ENCODE peak calls at places on chromosomes 6 and 20, in seven cellular contexts. One of them, this sample, is unnamed.

GRCh38 chr6:129606664-129607063 is 103.3 kb downstream of the ARHGAP18 start:
- DNase-seq in fibroblast of pulmonary artery: peak
- DNase-seq in neural crest cell: no peak
- DNase-seq in bronchial epithelial cell: no peak
- DNase-seq in suprapubic skin: no peak
- DNase-seq in GM13977: no peak
- DNase-seq in brain microvascular endothelial cell: no peak
- DNase-seq in this sample: no peak

GRCh38 chr6:170473801-170474200 is 79.3 kb downstream of the PSMB1 start:
- DNase-seq in fibroblast of pulmonary artery: no peak
- DNase-seq in neural crest cell: no peak
- DNase-seq in bronchial epithelial cell: no peak
- DNase-seq in suprapubic skin: no peak
- DNase-seq in GM13977: no peak
- DNase-seq in brain microvascular endothelial cell: no peak
- DNase-seq in this sample: no peak

GRCh38 chr6:24273471-24273870 is 84.4 kb downstream of the DCDC2 start:
- DNase-seq in fibroblast of pulmonary artery: no peak
- DNase-seq in neural crest cell: no peak
- DNase-seq in bronchial epithelial cell: peak
- DNase-seq in suprapubic skin: no peak
- DNase-seq in GM13977: no peak
- DNase-seq in brain microvascular endothelial cell: no peak
- DNase-seq in this sample: no peak

GRCh38 chr20:24470031-24470781 is 777 bp downstream of the SYNDIG1 start:
- DNase-seq in fibroblast of pulmonary artery: no peak
- DNase-seq in neural crest cell: peak
- DNase-seq in bronchial epithelial cell: no peak
- DNase-seq in suprapubic skin: no peak
- DNase-seq in GM13977: no peak
- DNase-seq in brain microvascular endothelial cell: no peak
- DNase-seq in this sample: no peak

GRCh38 chr20:64030371-64031134 is 5.4 kb upstream of the C20orf204 start:
- DNase-seq in fibroblast of pulmonary artery: no peak
- DNase-seq in neural crest cell: no peak
- DNase-seq in bronchial epithelial cell: no peak
- DNase-seq in suprapubic skin: no peak
- DNase-seq in GM13977: no peak
- DNase-seq in brain microvascular endothelial cell: no peak
- DNase-seq in this sample: no peak

GRCh38 chr6:106192824-106193223 is 106.7 kb downstream of the PRDM1 start:
- DNase-seq in fibroblast of pulmonary artery: no peak
- DNase-seq in neural crest cell: no peak
- DNase-seq in bronchial epithelial cell: peak
- DNase-seq in suprapubic skin: no peak
- DNase-seq in GM13977: no peak
- DNase-seq in brain microvascular endothelial cell: peak
- DNase-seq in this sample: no peak

GRCh38 chr20:36305602-36306556 is at the start of gene DLGAP4:
- DNase-seq in fibroblast of pulmonary artery: no peak
- DNase-seq in neural crest cell: no peak
- DNase-seq in bronchial epithelial cell: no peak
- DNase-seq in suprapubic skin: no peak
- DNase-seq in GM13977: no peak
- DNase-seq in brain microvascular endothelial cell: no peak
- DNase-seq in this sample: no peak

GRCh38 chr6:106114492-106114891 is 28.4 kb downstream of the PRDM1 start:
- DNase-seq in fibroblast of pulmonary artery: no peak
- DNase-seq in neural crest cell: no peak
- DNase-seq in bronchial epithelial cell: no peak
- DNase-seq in suprapubic skin: no peak
- DNase-seq in GM13977: peak
- DNase-seq in brain microvascular endothelial cell: no peak
- DNase-seq in this sample: no peak

GRCh38 chr6:38063973-38064372 is 244.4 kb downstream of the ZFAND3 start:
- DNase-seq in fibroblast of pulmonary artery: no peak
- DNase-seq in neural crest cell: no peak
- DNase-seq in bronchial epithelial cell: no peak
- DNase-seq in suprapubic skin: no peak
- DNase-seq in GM13977: no peak
- DNase-seq in brain microvascular endothelial cell: no peak
- DNase-seq in this sample: no peak

GRCh38 chr6:98980814-98981213 is 33.1 kb upstream of the FBXL4 start:
- DNase-seq in fibroblast of pulmonary artery: no peak
- DNase-seq in neural crest cell: no peak
- DNase-seq in bronchial epithelial cell: no peak
- DNase-seq in suprapubic skin: no peak
- DNase-seq in GM13977: no peak
- DNase-seq in brain microvascular endothelial cell: no peak
- DNase-seq in this sample: no peak

GRCh38 chr20:38129893-38130609 is 35.0 kb downstream of the TGM2 start:
- DNase-seq in fibroblast of pulmonary artery: no peak
- DNase-seq in neural crest cell: no peak
- DNase-seq in bronchial epithelial cell: no peak
- DNase-seq in suprapubic skin: peak
- DNase-seq in GM13977: no peak
- DNase-seq in brain microvascular endothelial cell: no peak
- DNase-seq in this sample: no peak

GRCh38 chr20:34600892-34601653 is 42.6 kb downstream of the MAP1LC3A start:
- DNase-seq in fibroblast of pulmonary artery: no peak
- DNase-seq in neural crest cell: no peak
- DNase-seq in bronchial epithelial cell: no peak
- DNase-seq in suprapubic skin: no peak
- DNase-seq in GM13977: no peak
- DNase-seq in brain microvascular endothelial cell: no peak
- DNase-seq in this sample: no peak

GRCh38 chr20:39960522-39961420 is 728.3 kb downstream of the MAFB start:
- DNase-seq in fibroblast of pulmonary artery: no peak
- DNase-seq in neural crest cell: no peak
- DNase-seq in bronchial epithelial cell: no peak
- DNase-seq in suprapubic skin: no peak
- DNase-seq in GM13977: no peak
- DNase-seq in brain microvascular endothelial cell: no peak
- DNase-seq in this sample: no peak

GRCh38 chr20:36481380-36482043 is 59.8 kb upstream of the MYL9 start:
- DNase-seq in fibroblast of pulmonary artery: no peak
- DNase-seq in neural crest cell: no peak
- DNase-seq in bronchial epithelial cell: no peak
- DNase-seq in suprapubic skin: no peak
- DNase-seq in GM13977: no peak
- DNase-seq in brain microvascular endothelial cell: no peak
- DNase-seq in this sample: no peak

GRCh38 chr20:43953919-43954617 is 39.4 kb downstream of the TOX2 start:
- DNase-seq in fibroblast of pulmonary artery: no peak
- DNase-seq in neural crest cell: no peak
- DNase-seq in bronchial epithelial cell: no peak
- DNase-seq in suprapubic skin: no peak
- DNase-seq in GM13977: no peak
- DNase-seq in brain microvascular endothelial cell: no peak
- DNase-seq in this sample: no peak
- TF ChIP-seq CTCF in fibroblast of pulmonary artery: no peak
- TF ChIP-seq CTCF in neural crest cell: no peak
- TF ChIP-seq CTCF in bronchial epithelial cell: no peak
- TF ChIP-seq CTCF in suprapubic skin: no peak
- TF ChIP-seq CTCF in GM13977: no peak
- TF ChIP-seq CTCF in brain microvascular endothelial cell: no peak
- TF ChIP-seq CTCF in this sample: no peak

GRCh38 chr6:125952764-125953501 is 3.6 kb upstream of the HINT3 start:
- DNase-seq in fibroblast of pulmonary artery: peak
- DNase-seq in neural crest cell: no peak
- DNase-seq in bronchial epithelial cell: no peak
- DNase-seq in suprapubic skin: no peak
- DNase-seq in GM13977: peak
- DNase-seq in brain microvascular endothelial cell: peak
- DNase-seq in this sample: no peak
- TF ChIP-seq CTCF in fibroblast of pulmonary artery: peak
- TF ChIP-seq CTCF in neural crest cell: no peak
- TF ChIP-seq CTCF in bronchial epithelial cell: peak
- TF ChIP-seq CTCF in suprapubic skin: no peak
- TF ChIP-seq CTCF in GM13977: peak
- TF ChIP-seq CTCF in brain microvascular endothelial cell: peak
- TF ChIP-seq CTCF in this sample: no peak

GRCh38 chr6:8006208-8006607 is 58.0 kb downstream of the BLOC1S5 start:
- DNase-seq in fibroblast of pulmonary artery: peak
- DNase-seq in neural crest cell: no peak
- DNase-seq in bronchial epithelial cell: peak
- DNase-seq in suprapubic skin: no peak
- DNase-seq in GM13977: peak
- DNase-seq in brain microvascular endothelial cell: peak
- DNase-seq in this sample: no peak
- TF ChIP-seq CTCF in fibroblast of pulmonary artery: peak
- TF ChIP-seq CTCF in neural crest cell: peak
- TF ChIP-seq CTCF in bronchial epithelial cell: peak
- TF ChIP-seq CTCF in suprapubic skin: peak
- TF ChIP-seq CTCF in GM13977: peak
- TF ChIP-seq CTCF in brain microvascular endothelial cell: peak
- TF ChIP-seq CTCF in this sample: no peak

DNA sequence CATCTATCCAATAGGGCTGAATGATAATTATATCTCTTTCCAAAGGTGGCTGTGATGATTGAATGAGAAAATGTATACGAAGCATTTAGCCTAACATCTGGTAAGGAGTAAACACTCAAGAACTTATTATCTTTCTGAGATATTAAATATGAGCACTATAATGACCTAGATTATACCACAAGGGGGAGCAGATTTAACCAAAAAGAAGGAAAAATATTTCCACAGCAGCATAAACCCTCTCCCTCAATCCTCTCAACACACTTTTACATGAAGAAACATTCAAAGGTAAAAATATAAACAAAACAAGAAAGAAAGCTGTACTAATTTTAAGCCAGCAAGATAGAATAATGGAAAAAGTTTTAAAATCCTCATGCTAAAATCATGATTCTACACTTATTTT is 68.4 kb downstream of the SHPRH start:
- DNase-seq in fibroblast of pulmonary artery: peak
- DNase-seq in neural crest cell: no peak
- DNase-seq in bronchial epithelial cell: peak
- DNase-seq in suprapubic skin: no peak
- DNase-seq in GM13977: no peak
- DNase-seq in brain microvascular endothelial cell: no peak
- DNase-seq in this sample: no peak
- TF ChIP-seq CTCF in fibroblast of pulmonary artery: peak
- TF ChIP-seq CTCF in neural crest cell: peak
- TF ChIP-seq CTCF in bronchial epithelial cell: peak
- TF ChIP-seq CTCF in suprapubic skin: no peak
- TF ChIP-seq CTCF in GM13977: no peak
- TF ChIP-seq CTCF in brain microvascular endothelial cell: no peak
- TF ChIP-seq CTCF in this sample: no peak

DNA sequence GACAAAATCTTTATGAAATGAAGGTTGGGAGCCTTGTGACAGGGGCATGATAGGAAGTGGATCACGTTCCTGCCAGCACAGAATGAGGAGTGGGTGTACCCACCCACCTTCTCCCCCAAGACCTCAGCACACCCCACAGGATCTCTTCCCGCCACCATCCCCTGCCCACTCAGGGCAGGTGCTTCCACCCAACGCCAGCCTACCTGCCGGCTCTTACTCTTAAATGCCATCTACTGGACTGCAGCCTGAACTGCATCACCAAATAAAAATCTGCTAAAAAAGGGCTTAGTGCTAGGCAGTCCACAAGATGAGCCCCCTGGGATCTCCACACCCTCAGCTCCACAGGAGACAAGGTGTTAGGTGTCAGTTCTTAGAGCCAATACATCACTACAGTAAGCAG is 20.6 kb downstream of the DTNBP1 start:
- DNase-seq in fibroblast of pulmonary artery: no peak
- DNase-seq in neural crest cell: no peak
- DNase-seq in bronchial epithelial cell: no peak
- DNase-seq in suprapubic skin: no peak
- DNase-seq in GM13977: no peak
- DNase-seq in brain microvascular endothelial cell: no peak
- DNase-seq in this sample: no peak
- TF ChIP-seq CTCF in fibroblast of pulmonary artery: peak
- TF ChIP-seq CTCF in neural crest cell: peak
- TF ChIP-seq CTCF in bronchial epithelial cell: peak
- TF ChIP-seq CTCF in suprapubic skin: no peak
- TF ChIP-seq CTCF in GM13977: peak
- TF ChIP-seq CTCF in brain microvascular endothelial cell: peak
- TF ChIP-seq CTCF in this sample: no peak

DNA sequence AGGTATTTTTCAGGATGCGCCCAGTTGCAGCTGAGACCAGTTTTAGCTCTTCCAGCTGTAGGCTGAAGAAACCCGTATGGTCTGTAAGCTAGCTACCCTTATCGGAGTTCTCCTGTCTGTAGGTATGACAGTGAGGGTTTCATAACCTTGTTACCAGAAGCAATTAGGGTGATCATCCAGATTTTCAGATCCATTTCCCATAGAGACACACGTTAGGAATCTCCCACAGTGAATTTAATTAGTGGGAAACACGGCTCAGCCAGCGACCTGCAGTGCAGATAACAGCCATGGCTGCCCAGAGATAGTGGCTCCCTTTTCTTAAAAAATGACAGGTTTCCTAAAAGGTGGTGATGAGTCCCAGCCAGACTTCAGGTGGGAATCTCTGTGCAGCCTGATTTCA is 111.1 kb downstream of the BTBD3 start:
- DNase-seq in fibroblast of pulmonary artery: no peak
- DNase-seq in neural crest cell: no peak
- DNase-seq in bronchial epithelial cell: no peak
- DNase-seq in suprapubic skin: no peak
- DNase-seq in GM13977: no peak
- DNase-seq in brain microvascular endothelial cell: no peak
- DNase-seq in this sample: no peak
- TF ChIP-seq CTCF in fibroblast of pulmonary artery: no peak
- TF ChIP-seq CTCF in neural crest cell: no peak
- TF ChIP-seq CTCF in bronchial epithelial cell: no peak
- TF ChIP-seq CTCF in suprapubic skin: no peak
- TF ChIP-seq CTCF in GM13977: no peak
- TF ChIP-seq CTCF in brain microvascular endothelial cell: no peak
- TF ChIP-seq CTCF in this sample: no peak

This sample was measured in omental fat pad.